ENCODE peak calls at places on chromosomes 1 and 21, in seven cellular contexts. One of them, this sample, is unnamed.

GRCh38 chr1:231199868-231200267 is 38.0 kb downstream of the TRIM67 start:
- DNase-seq in AG04449: no peak
- DNase-seq in heart left ventricle: no peak
- DNase-seq in left ventricle myocardium inferior: no peak
- DNase-seq in MM.1S: no peak
- DNase-seq in dorsolateral prefrontal cortex: no peak
- DNase-seq in body of pancreas: no peak
- DNase-seq in this sample: no peak

GRCh38 chr1:192793983-192794767 is 14.7 kb upstream of the RGS2 start:
- DNase-seq in MM.1S: no peak
- DNase-seq in body of pancreas: no peak
- DNase-seq in dorsolateral prefrontal cortex: no peak
- DNase-seq in heart left ventricle: no peak
- DNase-seq in AG04449: no peak
- DNase-seq in left ventricle myocardium inferior: no peak
- DNase-seq in this sample: peak

GRCh38 chr1:203286161-203286984 is 18.9 kb upstream of the BTG2 start:
- DNase-seq in body of pancreas: peak
- DNase-seq in dorsolateral prefrontal cortex: peak
- DNase-seq in left ventricle myocardium inferior: no peak
- DNase-seq in AG04449: no peak
- DNase-seq in heart left ventricle: no peak
- DNase-seq in MM.1S: peak
- DNase-seq in this sample: peak

GRCh38 chr1:22414244-22414751 is 37.4 kb upstream of the ZBTB40 start:
- DNase-seq in heart left ventricle: no peak
- DNase-seq in body of pancreas: peak
- DNase-seq in MM.1S: no peak
- DNase-seq in AG04449: no peak
- DNase-seq in left ventricle myocardium inferior: no peak
- DNase-seq in dorsolateral prefrontal cortex: no peak
- DNase-seq in this sample: no peak

GRCh38 chr1:206486995-206487788 is 16.9 kb downstream of the IKBKE start:
- DNase-seq in heart left ventricle: no peak
- DNase-seq in left ventricle myocardium inferior: no peak
- DNase-seq in MM.1S: no peak
- DNase-seq in AG04449: no peak
- DNase-seq in body of pancreas: no peak
- DNase-seq in dorsolateral prefrontal cortex: no peak
- DNase-seq in this sample: no peak

GRCh38 chr1:1182491-1183220 is 9.0 kb downstream of the TTLL10 start:
- DNase-seq in heart left ventricle: no peak
- DNase-seq in AG04449: no peak
- DNase-seq in dorsolateral prefrontal cortex: no peak
- DNase-seq in body of pancreas: no peak
- DNase-seq in left ventricle myocardium inferior: peak
- DNase-seq in MM.1S: no peak
- DNase-seq in this sample: no peak

GRCh38 chr21:25735895-25736597 is 1.3 kb downstream of the GABPA start:
- DNase-seq in body of pancreas: no peak
- DNase-seq in MM.1S: peak
- DNase-seq in heart left ventricle: no peak
- DNase-seq in dorsolateral prefrontal cortex: no peak
- DNase-seq in left ventricle myocardium inferior: no peak
- DNase-seq in AG04449: no peak
- DNase-seq in this sample: peak

GRCh38 chr1:195717651-195718050 is 890.6 kb downstream of the KCNT2 start:
- DNase-seq in AG04449: no peak
- DNase-seq in heart left ventricle: no peak
- DNase-seq in left ventricle myocardium inferior: no peak
- DNase-seq in dorsolateral prefrontal cortex: no peak
- DNase-seq in MM.1S: no peak
- DNase-seq in body of pancreas: no peak
- DNase-seq in this sample: peak

GRCh38 chr21:40453183-40453582 is 393.8 kb downstream of the DSCAM start:
- DNase-seq in heart left ventricle: no peak
- DNase-seq in AG04449: no peak
- DNase-seq in body of pancreas: no peak
- DNase-seq in left ventricle myocardium inferior: no peak
- DNase-seq in MM.1S: no peak
- DNase-seq in dorsolateral prefrontal cortex: no peak
- DNase-seq in this sample: no peak

GRCh38 chr1:84573481-84573966 is 716 bp downstream of the CTBS start:
- DNase-seq in heart left ventricle: no peak
- DNase-seq in left ventricle myocardium inferior: no peak
- DNase-seq in body of pancreas: no peak
- DNase-seq in AG04449: no peak
- DNase-seq in dorsolateral prefrontal cortex: no peak
- DNase-seq in MM.1S: peak
- DNase-seq in this sample: peak

GRCh38 chr1:227730630-227731151 is 4.4 kb downstream of the JMJD4 start:
- DNase-seq in MM.1S: no peak
- DNase-seq in body of pancreas: no peak
- DNase-seq in dorsolateral prefrontal cortex: no peak
- DNase-seq in AG04449: no peak
- DNase-seq in heart left ventricle: no peak
- DNase-seq in left ventricle myocardium inferior: no peak
- DNase-seq in this sample: no peak

GRCh38 chr21:46285206-46285661 is at the start of gene MCM3AP:
- DNase-seq in dorsolateral prefrontal cortex: no peak
- DNase-seq in MM.1S: no peak
- DNase-seq in AG04449: no peak
- DNase-seq in left ventricle myocardium inferior: no peak
- DNase-seq in heart left ventricle: no peak
- DNase-seq in body of pancreas: no peak
- DNase-seq in this sample: no peak

DNA sequence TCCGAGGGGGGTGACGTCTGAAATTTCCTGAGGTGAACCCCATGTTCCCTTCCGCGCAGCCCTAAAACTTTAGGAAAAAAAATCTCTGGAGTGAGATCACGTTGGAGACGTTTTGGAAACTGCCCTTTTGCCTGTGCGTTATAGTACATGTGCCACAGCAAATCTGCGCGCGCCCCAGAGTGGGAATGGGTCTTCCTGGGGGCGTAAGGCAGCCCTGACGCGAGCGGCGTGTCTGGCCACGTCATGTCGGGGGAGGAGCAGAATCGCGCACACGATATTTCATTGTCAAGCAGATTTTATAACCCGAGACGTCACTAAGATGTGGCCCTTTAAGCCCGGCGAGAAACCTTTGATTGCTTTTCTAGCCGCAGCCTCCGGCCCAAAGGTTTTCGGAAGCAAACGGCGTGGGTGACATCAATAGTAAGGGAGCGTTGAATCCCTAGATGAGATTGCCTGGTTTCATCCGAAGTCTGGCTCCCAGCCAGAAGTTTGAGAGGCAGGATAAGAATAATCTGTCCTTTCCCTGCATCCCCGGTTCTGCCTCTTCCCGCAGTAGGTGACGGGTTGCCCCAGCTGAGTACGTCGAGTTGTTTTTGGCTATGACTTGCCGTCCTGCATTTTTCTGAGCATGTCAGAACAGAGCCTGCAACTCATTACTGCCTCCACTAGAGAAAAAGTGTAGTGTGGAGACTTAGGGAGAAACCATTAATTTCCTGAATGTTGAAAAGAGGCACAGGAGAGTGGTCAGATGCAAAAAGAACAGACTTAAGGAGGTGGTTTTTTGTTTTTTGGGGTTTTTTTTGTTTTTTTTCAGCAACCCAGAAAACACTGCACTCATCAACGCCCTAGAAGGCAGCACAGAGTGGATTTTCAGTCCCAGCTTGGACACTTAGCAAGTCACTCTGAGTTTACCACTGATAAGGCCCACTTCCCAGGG is 800 bp upstream of the PMVK start:
- DNase-seq in left ventricle myocardium inferior: peak
- DNase-seq in AG04449: peak
- DNase-seq in body of pancreas: peak
- DNase-seq in MM.1S: peak
- DNase-seq in dorsolateral prefrontal cortex: peak
- DNase-seq in heart left ventricle: peak
- DNase-seq in this sample: peak
- TF ChIP-seq CTCF in left ventricle myocardium inferior: peak
- TF ChIP-seq CTCF in AG04449: peak
- TF ChIP-seq CTCF in body of pancreas: no peak
- TF ChIP-seq CTCF in MM.1S: peak
- TF ChIP-seq CTCF in dorsolateral prefrontal cortex: peak
- TF ChIP-seq CTCF in heart left ventricle: peak
- TF ChIP-seq CTCF in this sample: peak

DNA sequence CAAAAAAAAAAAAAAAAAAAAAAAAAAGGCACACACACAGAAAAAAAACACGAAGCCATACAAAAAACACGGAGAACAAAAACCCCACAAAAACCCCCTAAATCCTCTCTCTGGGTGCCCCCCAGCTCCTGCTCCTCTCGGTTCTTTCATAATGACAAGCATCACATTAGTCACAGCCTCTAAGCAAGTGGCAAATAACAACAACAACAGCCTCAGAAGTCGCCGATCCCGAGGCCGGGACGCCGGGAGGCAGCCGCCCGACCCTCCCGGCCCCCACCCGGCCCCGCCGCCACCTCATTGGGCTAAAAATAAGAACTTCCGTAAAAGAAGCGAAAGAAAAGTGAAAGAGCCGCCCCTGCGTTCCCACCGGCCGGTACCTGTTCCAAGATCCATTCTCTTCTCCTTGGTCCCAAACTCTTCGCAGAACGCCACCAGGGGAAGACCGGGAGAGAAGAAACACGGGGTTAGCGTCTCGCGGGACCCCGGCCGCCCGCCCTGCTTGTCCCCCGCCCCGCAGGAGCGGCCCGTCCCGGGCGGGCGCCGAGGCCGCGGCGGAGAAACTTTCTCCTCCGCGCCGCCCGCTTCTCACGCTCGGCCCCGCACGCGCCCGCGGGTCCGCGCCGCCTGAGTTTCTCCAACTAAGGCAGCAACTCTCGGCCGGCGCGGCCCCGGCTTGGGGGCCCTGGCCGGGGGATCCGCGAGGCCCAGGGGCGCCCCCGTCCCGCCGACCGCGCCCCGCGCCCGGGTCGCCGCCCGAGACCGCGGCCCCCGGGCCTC is 102.8 kb downstream of the CASZ1 start:
- DNase-seq in left ventricle myocardium inferior: no peak
- DNase-seq in MM.1S: no peak
- DNase-seq in heart left ventricle: no peak
- DNase-seq in dorsolateral prefrontal cortex: no peak
- DNase-seq in body of pancreas: peak
- DNase-seq in AG04449: no peak
- DNase-seq in this sample: peak
- H3K4me3 ChIP-seq in left ventricle myocardium inferior: peak
- H3K4me3 ChIP-seq in MM.1S: peak
- H3K4me3 ChIP-seq in heart left ventricle: peak
- H3K4me3 ChIP-seq in dorsolateral prefrontal cortex: peak
- H3K4me3 ChIP-seq in body of pancreas: peak
- H3K4me3 ChIP-seq in AG04449: peak
- H3K4me3 ChIP-seq in this sample: peak

GRCh38 chr21:43269981-43270670 is 101.3 kb downstream of the CRYAA start:
- DNase-seq in AG04449: no peak
- DNase-seq in body of pancreas: no peak
- DNase-seq in heart left ventricle: no peak
- DNase-seq in left ventricle myocardium inferior: peak
- DNase-seq in MM.1S: no peak
- DNase-seq in dorsolateral prefrontal cortex: no peak
- DNase-seq in this sample: no peak

GRCh38 chr21:43268804-43269186 is 100.0 kb downstream of the CRYAA start:
- DNase-seq in MM.1S: no peak
- DNase-seq in dorsolateral prefrontal cortex: peak
- DNase-seq in left ventricle myocardium inferior: peak
- DNase-seq in AG04449: no peak
- DNase-seq in heart left ventricle: no peak
- DNase-seq in body of pancreas: no peak
- DNase-seq in this sample: no peak

GRCh38 chr21:43268086-43268803 is 99.4 kb downstream of the CRYAA start:
- DNase-seq in MM.1S: no peak
- DNase-seq in left ventricle myocardium inferior: peak
- DNase-seq in dorsolateral prefrontal cortex: peak
- DNase-seq in body of pancreas: no peak
- DNase-seq in heart left ventricle: no peak
- DNase-seq in AG04449: no peak
- DNase-seq in this sample: no peak

GRCh38 chr21:43270800-43271261 is 102.0 kb downstream of the CRYAA start:
- DNase-seq in heart left ventricle: no peak
- DNase-seq in left ventricle myocardium inferior: peak
- DNase-seq in body of pancreas: no peak
- DNase-seq in AG04449: no peak
- DNase-seq in dorsolateral prefrontal cortex: peak
- DNase-seq in MM.1S: no peak
- DNase-seq in this sample: no peak

DNA sequence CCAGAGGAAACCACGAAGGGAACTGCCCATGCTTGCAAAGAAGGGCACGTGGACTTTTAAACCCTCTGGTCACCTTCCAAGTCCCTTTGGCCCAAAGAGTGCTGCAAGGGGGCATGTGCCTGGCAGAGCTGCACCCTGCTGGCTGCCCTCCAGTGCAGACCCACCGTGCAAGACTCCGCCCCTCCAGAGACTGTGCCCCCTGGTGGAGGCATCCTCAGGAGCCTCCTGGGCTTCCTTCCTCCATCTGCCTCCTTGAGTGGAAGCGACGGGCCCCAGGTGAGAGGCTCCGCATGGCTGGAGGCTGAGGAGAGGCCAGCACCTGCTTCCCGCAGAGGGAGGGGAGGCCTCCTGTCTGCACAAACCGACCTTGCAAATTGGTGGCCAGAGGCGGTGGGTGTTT is 100.7 kb downstream of the CRYAA start:
- DNase-seq in body of pancreas: no peak
- DNase-seq in heart left ventricle: no peak
- DNase-seq in MM.1S: no peak
- DNase-seq in dorsolateral prefrontal cortex: peak
- DNase-seq in AG04449: no peak
- DNase-seq in left ventricle myocardium inferior: peak
- DNase-seq in this sample: no peak
- TF ChIP-seq CTCF in body of pancreas: no peak
- TF ChIP-seq CTCF in heart left ventricle: peak
- TF ChIP-seq CTCF in MM.1S: peak
- TF ChIP-seq CTCF in dorsolateral prefrontal cortex: no peak
- TF ChIP-seq CTCF in AG04449: no peak
- TF ChIP-seq CTCF in left ventricle myocardium inferior: no peak
- TF ChIP-seq CTCF in this sample: no peak

GRCh38 chr1:56817716-56818463 is 1.3 kb downstream of the FYB2 start:
- DNase-seq in body of pancreas: no peak
- DNase-seq in dorsolateral prefrontal cortex: no peak
- DNase-seq in MM.1S: no peak
- DNase-seq in left ventricle myocardium inferior: no peak
- DNase-seq in heart left ventricle: no peak
- DNase-seq in AG04449: no peak
- DNase-seq in this sample: no peak

GRCh38 chr1:56821462-56821797 is 2.2 kb upstream of the FYB2 start:
- DNase-seq in heart left ventricle: no peak
- DNase-seq in body of pancreas: peak
- DNase-seq in AG04449: no peak
- DNase-seq in dorsolateral prefrontal cortex: no peak
- DNase-seq in MM.1S: no peak
- DNase-seq in left ventricle myocardium inferior: no peak
- DNase-seq in this sample: no peak

GRCh38 chr1:56820755-56821461 is 1.7 kb upstream of the FYB2 start:
- DNase-seq in dorsolateral prefrontal cortex: peak
- DNase-seq in heart left ventricle: peak
- DNase-seq in AG04449: no peak
- DNase-seq in left ventricle myocardium inferior: peak
- DNase-seq in MM.1S: peak
- DNase-seq in body of pancreas: peak
- DNase-seq in this sample: peak

GRCh38 chr1:56816909-56817308 is 2.3 kb downstream of the FYB2 start:
- DNase-seq in body of pancreas: no peak
- DNase-seq in MM.1S: no peak
- DNase-seq in heart left ventricle: no peak
- DNase-seq in left ventricle myocardium inferior: no peak
- DNase-seq in dorsolateral prefrontal cortex: no peak
- DNase-seq in AG04449: no peak
- DNase-seq in this sample: peak

GRCh38 chr1:56819393-56819899 is at the start of gene FYB2:
- DNase-seq in AG04449: no peak
- DNase-seq in heart left ventricle: no peak
- DNase-seq in left ventricle myocardium inferior: peak
- DNase-seq in MM.1S: no peak
- DNase-seq in body of pancreas: peak
- DNase-seq in dorsolateral prefrontal cortex: no peak
- DNase-seq in this sample: no peak
- H3K4me3 ChIP-seq in AG04449: no peak
- H3K4me3 ChIP-seq in heart left ventricle: peak
- H3K4me3 ChIP-seq in left ventricle myocardium inferior: peak
- H3K4me3 ChIP-seq in MM.1S: no peak
- H3K4me3 ChIP-seq in body of pancreas: no peak
- H3K4me3 ChIP-seq in dorsolateral prefrontal cortex: no peak
- H3K4me3 ChIP-seq in this sample: no peak

This sample was measured in epithelial cell of esophagus.